ENCODE peak calls at places on chromosome 6, in five cellular contexts. H is tibial artery, K is brain microvascular endothelial cell, Z is ELF-1, P is adrenal gland. O is an unnamed sample.

GRCh38 chr6:136351518-136352106 is 62.0 kb upstream of the BCLAF1 start:
- DNase-seq in K (no peak), P (no peak), H (no peak), Z (peak), O (no peak)

GRCh38 chr6:112038756-112039430 is 15.0 kb upstream of the CCN6 start:
- DNase-seq in H (no peak), P (no peak), K (no peak), Z (no peak), O (no peak)

GRCh38 chr6:16979677-16980076 is 122.2 kb upstream of the STMND1 start:
- DNase-seq in P (no peak), K (no peak), Z (no peak), H (no peak), O (no peak)

GRCh38 chr6:81531869-81532561 is 220.5 kb downstream of the TENT5A start:
- DNase-seq in P (no peak), Z (no peak), K (no peak), H (no peak), O (no peak)

GRCh38 chr6:158697798-158698197 is 47.9 kb downstream of the SYTL3 start:
- DNase-seq in P (no peak), Z (no peak), K (no peak), H (no peak), O (no peak)

GRCh38 chr6:142857609-142858195 is 87.3 kb downstream of the HIVEP2 start:
- DNase-seq in H (no peak), K (no peak), P (no peak), Z (no peak), O (no peak)

GRCh38 chr6:74578339-74578738 is 627.5 kb downstream of the COL12A1 start:
- DNase-seq in Z (no peak), K (peak), P (no peak), H (no peak), O (no peak)

GRCh38 chr6:120077489-120077888 is 727.9 kb upstream of the MAN1A1 start:
- DNase-seq in Z (peak), P (no peak), H (no peak), K (no peak), O (peak)

GRCh38 chr6:11282245-11282644 is 49.8 kb upstream of the NEDD9 start:
- DNase-seq in K (no peak), P (no peak), Z (no peak), H (no peak), O (no peak)

GRCh38 chr6:133854633-133855598 is 34.0 kb upstream of the TCF21 start:
- DNase-seq in K (no peak), H (no peak), P (no peak), Z (peak), O (no peak)

GRCh38 chr6:161128680-161129196 is 137.2 kb downstream of the MAP3K4 start:
- DNase-seq in Z (no peak), P (no peak), K (peak), H (no peak), O (peak)

GRCh38 chr6:5174756-5175155 is 86.0 kb downstream of the LYRM4 start:
- DNase-seq in P (no peak), K (no peak), Z (no peak), H (no peak), O (no peak)

GRCh38 chr6:13395272-13396237 is 67.2 kb upstream of the TBC1D7 start:
- DNase-seq in K (peak), H (peak), Z (peak), P (peak), O (peak)

GRCh38 chr6:31652925-31653724 is 664 bp upstream of the BAG6 start:
- DNase-seq in P (peak), Z (peak), H (peak), K (no peak), O (no peak)

GRCh38 chr6:20279051-20279450 is 66.8 kb upstream of the MBOAT1 start:
- DNase-seq in K (no peak), Z (no peak), H (no peak), P (no peak), O (no peak)

GRCh38 chr6:133903855-133904254 is 14.9 kb downstream of the TCF21 start:
- DNase-seq in K (no peak), H (no peak), Z (no peak), P (no peak), O (no peak)

GRCh38 chr6:38933426-38933825 is 115.2 kb upstream of the GLP1R start:
- DNase-seq in P (no peak), H (no peak), K (peak), Z (no peak), O (peak)

GRCh38 chr6:153625089-153625488 is 414.0 kb upstream of the OPRM1 start:
- DNase-seq in Z (peak), K (peak), P (no peak), H (no peak), O (no peak)

GRCh38 chr6:9062581-9062980 is 627.2 kb upstream of the SLC35B3 start:
- DNase-seq in K (no peak), H (no peak), P (no peak), Z (no peak), O (peak)

GRCh38 chr6:160950507-160950906 is 41.1 kb upstream of the MAP3K4 start:
- DNase-seq in H (no peak), K (peak), Z (no peak), P (no peak), O (peak)

GRCh38 chr6:139841794-139842215 is 467.4 kb upstream of the CITED2 start:
- DNase-seq in K (no peak), Z (no peak), H (no peak), P (no peak), O (no peak)

GRCh38 chr6:3592371-3592941 is 135.6 kb upstream of the SLC22A23 start:
- DNase-seq in K (peak), Z (no peak), P (no peak), H (no peak), O (peak)